ENCODE peak calls at places on chromosomes 13 and 19, in six cellular contexts. U is HepG2, Y is endothelial cell of umbilical vein, N is GM12878, B is A549, E is K562. X is an unnamed sample.

GRCh38 chr13:96811049-96811448 is 183.2 kb downstream of the OXGR1 start:
- DNase-seq in U (no peak), Y (no peak), N (no peak), B (no peak), E (no peak), X (no peak)

GRCh38 chr13:64704121-64704520 is 2526.0 kb downstream of the PCDH9 start:
- DNase-seq in U (no peak), Y (no peak), N (no peak), B (no peak), E (no peak), X (no peak)

GRCh38 chr13:113669871-113670341 is 2.9 kb downstream of the GRK1 start:
- DNase-seq in U (no peak), Y (no peak), N (no peak), B (no peak), E (no peak), X (no peak)

GRCh38 chr13:106010836-106011235 is 524.6 kb downstream of the EFNB2 start:
- DNase-seq in U (no peak), Y (no peak), N (no peak), B (no peak), E (no peak), X (no peak)

GRCh38 chr13:27619711-27620376 is 485 bp downstream of the LNX2 start:
- DNase-seq in U (peak), Y (peak), N (no peak), B (peak), E (no peak), X (peak)

GRCh38 chr13:90594694-90595093 is 752.8 kb upstream of the MIR17HG start:
- DNase-seq in U (no peak), Y (no peak), N (no peak), B (peak), E (no peak), X (no peak)

GRCh38 chr19:13095934-13096890 is 6.4 kb downstream of the LYL1 start:
- DNase-seq in U (peak), Y (peak), N (no peak), B (peak), E (peak), X (peak)

GRCh38 chr13:30551194-30551593 is 66.5 kb upstream of the USPL1 start:
- DNase-seq in U (peak), Y (peak), N (no peak), B (peak), E (no peak), X (peak)

GRCh38 chr19:19591133-19591825 is 27.2 kb downstream of the PBX4 start:
- DNase-seq in U (peak), Y (no peak), N (peak), B (peak), E (no peak), X (peak)

GRCh38 chr13:36858285-36858684 is 39.3 kb downstream of the RFXAP start:
- DNase-seq in U (peak), Y (peak), N (no peak), B (peak), E (peak), X (peak)

GRCh38 chr13:92390217-92390616 is 836.4 kb upstream of the GPC6 start:
- DNase-seq in U (no peak), Y (no peak), N (no peak), B (no peak), E (no peak), X (no peak)

GRCh38 chr19:48363500-48363809 is 285 bp downstream of the TMEM143 start:
- DNase-seq in U (no peak), Y (no peak), N (no peak), B (no peak), E (no peak), X (no peak)

GRCh38 chr19:5149508-5149907 is 180.6 kb downstream of the KDM4B start:
- DNase-seq in U (no peak), Y (no peak), N (no peak), B (no peak), E (no peak), X (no peak)

GRCh38 chr19:34082289-34083077 is 89.8 kb upstream of the LSM14A start:
- DNase-seq in U (no peak), Y (no peak), N (no peak), B (no peak), E (no peak), X (no peak)

GRCh38 chr13:43374621-43375020 is 351.2 kb downstream of the DNAJC15 start:
- DNase-seq in U (no peak), Y (no peak), N (no peak), B (no peak), E (no peak), X (peak)

GRCh38 chr13:46515793-46516192 is 37.2 kb upstream of the LRCH1 start:
- DNase-seq in U (no peak), Y (no peak), N (no peak), B (no peak), E (no peak), X (no peak)

GRCh38 chr19:38039966-38040365 is 133.0 kb downstream of the SIPA1L3 start:
- DNase-seq in U (no peak), Y (peak), N (no peak), B (peak), E (no peak), X (no peak)

GRCh38 chr19:42126565-42126964 is 5.7 kb downstream of the POU2F2 start:
- DNase-seq in U (no peak), Y (no peak), N (peak), B (no peak), E (no peak), X (no peak)

GRCh38 chr13:113015826-113016525 is 47.0 kb downstream of the MCF2L start:
- DNase-seq in U (no peak), Y (no peak), N (no peak), B (no peak), E (no peak), X (no peak)

GRCh38 chr13:41694902-41695301 is 237.6 kb downstream of the RGCC start:
- DNase-seq in U (no peak), Y (peak), N (peak), B (peak), E (no peak), X (peak)

GRCh38 chr13:41696163-41697003 is 239.0 kb downstream of the RGCC start:
- DNase-seq in U (peak), Y (peak), N (no peak), B (peak), E (no peak), X (peak)

GRCh38 chr13:41697578-41697977 is 240.2 kb downstream of the RGCC start:
- DNase-seq in U (no peak), Y (no peak), N (no peak), B (no peak), E (no peak), X (no peak)

GRCh38 chr13:41691276-41691675 is 233.9 kb downstream of the RGCC start:
- DNase-seq in U (no peak), Y (no peak), N (no peak), B (no peak), E (no peak), X (no peak)

GRCh38 chr13:41693434-41693833 is 236.1 kb downstream of the RGCC start:
- DNase-seq in U (no peak), Y (no peak), N (no peak), B (no peak), E (no peak), X (no peak)
- TF ChIP-seq CTCF in U (no peak), Y (no peak), N (no peak), B (no peak), E (no peak), X (no peak)

GRCh38 chr13:32657309-32657708 is 71.1 kb downstream of the PDS5B start:
- DNase-seq in U (no peak), Y (no peak), N (no peak), B (no peak), E (no peak), X (no peak)
- TF ChIP-seq POLR2A in U (no peak), Y (no peak), N (no peak), B (no peak), E (no peak), X (no peak)

GRCh38 chr13:79389031-79389430 is 17.0 kb downstream of the RBM26 start:
- DNase-seq in U (no peak), Y (no peak), N (no peak), B (no peak), E (no peak), X (peak)

GRCh38 chr13:79395881-79396280 is 10.2 kb downstream of the RBM26 start:
- DNase-seq in U (no peak), Y (no peak), N (no peak), B (no peak), E (no peak), X (peak)

GRCh38 chr13:79398169-79398568 is 7.9 kb downstream of the RBM26 start:
- DNase-seq in U (no peak), Y (no peak), N (no peak), B (no peak), E (no peak), X (no peak)

GRCh38 chr13:79392882-79393563 is 13.0 kb downstream of the RBM26 start:
- DNase-seq in U (no peak), Y (peak), N (no peak), B (no peak), E (no peak), X (peak)

DNA sequence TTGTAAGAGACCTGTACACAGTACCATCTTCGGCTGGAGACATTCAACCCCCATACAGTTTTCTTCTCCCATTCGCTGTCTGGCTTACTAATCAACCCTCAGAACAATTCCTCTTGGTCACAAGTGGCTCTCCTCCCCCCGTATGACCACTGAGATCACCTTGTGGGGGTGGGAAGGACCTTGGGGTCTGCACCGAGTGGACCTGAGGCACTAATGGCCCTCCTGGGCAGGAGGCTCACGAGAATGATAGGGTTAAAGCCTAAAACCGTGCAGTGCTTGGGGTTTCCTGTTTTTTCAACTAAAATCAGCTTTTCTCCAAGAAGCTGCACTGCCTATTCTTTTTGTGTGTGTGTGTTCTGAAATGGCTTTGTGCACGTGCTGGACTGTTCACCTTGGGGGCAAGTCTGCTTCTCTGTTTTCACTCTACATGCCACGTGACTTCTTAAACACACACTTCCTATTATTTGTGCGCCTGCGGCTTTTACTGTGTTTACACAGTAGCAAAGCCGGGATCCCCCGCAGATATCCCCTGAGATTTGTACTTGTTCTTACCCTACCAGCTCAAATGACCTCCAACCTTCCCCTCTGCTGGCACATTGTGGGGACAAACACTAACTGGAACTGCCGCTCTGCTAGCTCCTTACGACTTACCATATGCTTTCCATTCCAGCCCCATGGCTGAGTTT is 12.3 kb downstream of the RBM26 start:
- DNase-seq in U (peak), Y (peak), N (no peak), B (no peak), E (no peak), X (peak)
- TF ChIP-seq MYC in U (no peak), Y (no peak), N (no peak), B (no peak), E (no peak), X (peak)

DNA sequence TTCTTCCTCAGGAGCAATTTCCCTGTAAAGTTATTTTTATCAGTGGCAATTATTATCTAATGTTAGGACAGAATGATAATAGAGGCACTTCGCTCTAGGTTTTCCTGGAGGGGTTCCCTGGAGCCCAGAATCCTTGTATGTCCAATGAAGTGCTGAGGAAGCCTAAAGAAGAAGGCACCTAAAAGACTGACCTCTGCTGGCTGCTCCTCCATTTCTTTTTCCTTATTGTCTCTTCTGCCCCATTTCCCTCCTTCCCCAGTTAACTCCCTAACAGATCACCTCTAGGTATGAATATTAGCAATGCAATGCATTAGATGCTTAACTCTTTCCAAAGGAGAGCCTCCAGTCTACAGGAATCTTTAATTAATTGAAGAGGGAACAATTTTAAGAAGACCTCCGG is 985.4 kb downstream of the DIAPH3 start:
- DNase-seq in U (no peak), Y (no peak), N (no peak), B (no peak), E (no peak), X (no peak)
- TF ChIP-seq CTCF in U (peak), Y (no peak), N (peak), B (peak), E (no peak), X (peak)

DNA sequence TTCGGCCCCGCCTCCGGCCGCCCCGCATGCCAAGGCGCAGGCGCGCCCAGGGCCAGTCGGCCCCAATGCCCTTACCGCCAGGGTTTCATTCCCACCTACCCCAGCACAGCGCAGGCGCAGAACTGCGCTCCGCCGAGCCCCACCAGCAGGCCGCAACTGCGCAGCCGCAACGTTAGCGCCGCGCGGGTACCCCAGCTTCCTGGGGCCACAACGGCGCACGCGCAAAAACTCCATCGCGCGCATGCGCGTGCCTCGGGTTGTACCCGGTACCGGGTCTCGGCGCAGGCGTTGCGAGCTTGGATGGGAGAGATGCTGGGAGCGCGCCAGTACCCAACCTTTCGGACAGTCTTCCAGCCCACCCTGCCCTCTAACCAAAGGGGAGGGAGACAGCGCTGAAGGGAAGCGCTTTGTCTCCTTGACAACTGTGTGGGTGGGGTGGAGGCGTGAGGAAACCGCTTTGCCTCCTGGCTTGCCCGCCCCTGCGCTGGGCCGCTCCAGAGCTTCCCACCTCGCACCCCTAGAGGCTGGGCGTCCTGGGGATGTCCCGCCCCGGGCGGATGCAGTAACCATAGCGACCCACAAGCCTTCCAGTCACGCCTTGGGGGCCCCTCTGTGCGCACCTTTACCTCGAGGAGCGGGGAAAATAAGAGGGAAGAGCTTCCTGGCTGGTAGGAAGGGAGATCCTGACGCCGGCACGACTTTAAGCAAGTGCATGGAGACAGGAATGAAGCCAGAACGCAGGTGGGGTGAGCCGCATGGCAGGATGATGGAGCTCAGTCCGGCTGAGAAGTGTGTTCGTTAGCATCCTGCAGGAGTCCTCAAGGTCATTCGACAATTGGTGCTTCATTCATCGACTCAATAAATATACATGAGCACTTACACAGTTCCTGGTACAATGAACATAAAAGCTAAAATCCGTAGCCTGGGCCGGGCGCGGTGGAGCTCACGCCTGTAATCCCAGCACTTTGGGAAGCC is 525 bp upstream of the MYPOP start:
- DNase-seq in U (peak), Y (peak), N (peak), B (peak), E (peak), X (peak)
- TF ChIP-seq POLR2A in U (peak), Y (peak), N (peak), B (peak), E (peak), X (peak)

DNA sequence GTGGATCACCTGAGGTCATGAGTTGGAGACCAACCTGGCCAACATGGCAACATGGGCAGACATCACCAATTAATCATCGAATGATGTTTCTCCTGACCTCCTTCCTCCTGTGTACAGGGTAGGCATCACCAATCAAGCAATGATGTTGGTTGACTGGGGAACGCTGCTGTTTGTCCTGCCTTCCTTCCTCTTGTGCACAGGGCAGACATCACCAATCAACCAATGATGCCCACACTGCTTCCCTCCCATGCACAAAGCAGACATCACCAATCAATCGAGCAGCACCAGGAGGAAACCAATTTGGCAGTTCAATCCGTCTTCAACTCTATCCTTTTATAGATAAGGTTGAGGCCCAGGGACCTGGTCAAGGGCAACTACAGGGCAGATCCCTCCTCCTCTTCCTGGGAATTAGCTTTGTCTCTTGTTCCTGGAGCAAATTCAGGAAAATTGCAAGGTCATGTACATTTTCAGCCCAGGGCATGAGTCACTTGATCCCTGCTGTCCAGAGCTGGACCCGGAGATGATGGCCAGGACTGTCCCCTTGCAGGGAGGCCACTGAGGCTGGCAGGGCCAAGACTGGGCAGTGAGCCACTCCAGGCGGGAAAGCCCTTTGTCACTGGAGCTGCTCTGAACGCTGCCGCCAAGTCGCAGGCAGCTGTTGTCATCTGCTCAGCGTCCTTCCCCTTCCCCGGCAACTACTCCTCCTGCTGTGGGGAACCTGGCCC is 5.3 kb upstream of the CSNK1G2 start:
- DNase-seq in U (peak), Y (peak), N (no peak), B (peak), E (no peak), X (peak)
- TF ChIP-seq MYC in U (no peak), Y (no peak), N (no peak), B (no peak), E (no peak), X (no peak)

GRCh38 chr19:17424743-17425365 is 5.0 kb downstream of the MVB12A start:
- DNase-seq in U (no peak), Y (peak), N (no peak), B (peak), E (peak), X (peak)
- TF ChIP-seq CTCF in U (peak), Y (peak), N (peak), B (peak), E (peak), X (no peak)